ENCODE peak calls at places on chromosomes 3 and 15, in eight cellular contexts. M is omental fat pad; P is DMS153; F is nephron progenitor cell; E is germinal center; W is activated CD4-positive, alpha-beta T cell treated with anti-CD3 and anti-CD28 coated beads for 1 hour; J is lung microvascular endothelial cell; A is 8988T. C is an unnamed sample.

GRCh38 chr15:40846846-40847224 is 3.0 kb downstream of the SPINT1 start:
- DNase-seq in A (no peak), J (no peak), M (no peak), P (no peak), W (no peak), F (no peak), E (no peak), C (no peak)

GRCh38 chr15:77081971-77082370 is 11.1 kb upstream of the TSPAN3 start:
- DNase-seq in F (no peak), E (no peak), W (no peak), P (no peak), A (no peak), J (no peak), M (no peak), C (peak)

GRCh38 chr3:131036200-131036816 is 9.6 kb downstream of the NEK11 start:
- DNase-seq in P (no peak), E (no peak), M (no peak), A (no peak), J (no peak), F (no peak), W (no peak), C (peak)

GRCh38 chr15:25944386-25944785 is 81.3 kb upstream of the ATP10A start:
- DNase-seq in P (no peak), J (no peak), A (no peak), E (no peak), M (no peak), F (no peak), W (no peak), C (no peak)

GRCh38 chr15:77112819-77113569 is 42.1 kb upstream of the TSPAN3 start:
- DNase-seq in A (no peak), W (no peak), P (no peak), E (no peak), M (no peak), J (no peak), F (no peak), C (no peak)

GRCh38 chr3:73056365-73057150 is 4.9 kb upstream of the EBLN2 start:
- DNase-seq in M (no peak), F (no peak), A (no peak), P (peak), E (peak), J (peak), W (no peak), C (peak)

GRCh38 chr15:27121672-27122071 is 150.7 kb downstream of the GABRG3 start:
- DNase-seq in W (no peak), A (no peak), M (no peak), J (no peak), F (no peak), E (no peak), P (no peak), C (no peak)

GRCh38 chr15:71529353-71529752 is 281.0 kb upstream of the NR2E3 start:
- DNase-seq in W (no peak), A (no peak), F (no peak), P (no peak), M (no peak), J (no peak), E (no peak), C (no peak)

GRCh38 chr3:98557324-98558010 is 25.7 kb downstream of the GPR15 start:
- DNase-seq in P (no peak), E (no peak), A (no peak), J (no peak), W (no peak), M (no peak), F (no peak), C (no peak)